ENCODE peak calls at places on chromosomes 13 and 19, in eight cellular contexts. L is NCI-H446 treated with DMSO at 0.1 percent for 48 hours; R is activated naive CD8-positive, alpha-beta T cell treated with anti-CD3 and anti-CD28 coated beads, Interleukin-2, amount 50 U/mL, for 24 hours; K is activated CD4-positive, alpha-beta T cell treated with anti-CD3 and anti-CD28 coated beads for 24 hours; E is activated CD8-positive, alpha-beta T cell treated with anti-CD3 and anti-CD28 coated beads, Interleukin-2, amount 10 ng/mL, durations not matched to agents 7 days and 5 days; J is mucosa of gallbladder; D is activated B cell treated with CpG ODN at 0.5 μM for 24 hours; B is stimulated activated CD4-positive, alpha-beta T cell treated with anti-CD3 and anti-CD28 coated beads, TNF-alpha, amount 100 ng/mL, for 1 hour. V is an unnamed sample.

GRCh38 chr19:47186337-47187022 is 44.5 kb downstream of the BBC3 start:
- DNase-seq in D (peak; percentile 25), R (peak; percentile 78), E (peak; percentile 82), K (peak; percentile 78), J (no peak), B (peak; percentile 58), L (no peak), V (peak; percentile 90)

GRCh38 chr13:97182065-97182890 is 39.9 kb upstream of the MBNL2 start:
- DNase-seq in B (no peak), J (no peak), K (no peak), R (no peak), L (no peak), E (no peak), D (no peak), V (no peak)

GRCh38 chr13:102854675-102855074 is 8.8 kb downstream of the ERCC5 start:
- DNase-seq in B (no peak), K (no peak), J (no peak), D (no peak), R (no peak), L (no peak), E (no peak), V (no peak)

GRCh38 chr19:2475018-2475701 is 767 bp upstream of the GADD45B start:
- DNase-seq in D (peak; percentile 72), K (peak; percentile 45), R (peak; percentile 76), L (no peak), E (peak; percentile 70), B (no peak), J (peak; percentile 52), V (peak; percentile 81)

GRCh38 chr13:97369269-97369893 is 64.6 kb upstream of the RAP2A start:
- DNase-seq in E (no peak), R (no peak), B (no peak), J (no peak), K (no peak), D (no peak), L (no peak), V (peak; percentile 46)

GRCh38 chr19:14544977-14545715 is 15.8 kb downstream of the TECR start:
- DNase-seq in D (no peak), L (peak; percentile 64), E (no peak), B (no peak), J (no peak), K (no peak), R (no peak), V (no peak)

GRCh38 chr13:100540621-100541020 is 48.0 kb downstream of the GGACT start:
- DNase-seq in D (no peak), E (no peak), J (peak; percentile 31), L (no peak), B (no peak), R (no peak), K (no peak), V (no peak)

GRCh38 chr19:47227347-47228167 is 3.4 kb downstream of the BBC3 start:
- DNase-seq in J (peak; percentile 80), D (peak; percentile 51), E (peak; percentile 74), B (no peak), R (peak; percentile 72), L (no peak), K (no peak), V (peak; percentile 89)

GRCh38 chr19:17576758-17577532 is 21.5 kb downstream of the COLGALT1 start:
- DNase-seq in J (peak; percentile 38), R (no peak), K (no peak), D (no peak), L (no peak), B (no peak), E (peak; percentile 35), V (peak; percentile 34)

GRCh38 chr13:113468461-113469147 is 15.3 kb upstream of the ADPRHL1 start:
- DNase-seq in D (no peak), E (no peak), B (no peak), K (no peak), J (no peak), L (no peak), R (no peak), V (no peak)

GRCh38 chr13:113275387-113275786 is 21.7 kb upstream of the LAMP1 start:
- DNase-seq in R (peak; percentile 29), K (no peak), B (no peak), J (peak; percentile 49), D (no peak), L (no peak), E (peak; percentile 41), V (peak; percentile 29)

GRCh38 chr13:112450567-112451240 is 74.5 kb downstream of the SPACA7 start:
- DNase-seq in L (no peak), E (peak; percentile 1), R (no peak), D (no peak), K (no peak), B (no peak), J (no peak), V (no peak)

GRCh38 chr19:7865262-7865911 is 8.8 kb downstream of the PRR36 start:
- DNase-seq in R (no peak), J (no peak), E (no peak), B (no peak), D (no peak), L (no peak), K (no peak), V (no peak)

GRCh38 chr19:41597600-41598041 is 21.7 kb downstream of the CEACAM21 start:
- DNase-seq in B (peak; percentile 49), R (peak; percentile 74), D (peak; percentile 25), L (peak; percentile 55), J (peak; percentile 74), K (peak; percentile 71), E (peak; percentile 84), V (peak; percentile 86)

GRCh38 chr13:42322806-42323205 is 50.9 kb downstream of the AKAP11 start:
- DNase-seq in D (no peak), K (no peak), J (no peak), R (no peak), E (no peak), B (no peak), L (no peak), V (no peak)

GRCh38 chr13:71871844-71872243 is 4.8 kb upstream of the DACH1 start:
- DNase-seq in E (no peak), B (no peak), L (no peak), J (no peak), D (no peak), R (no peak), K (no peak), V (no peak)

GRCh38 chr19:51607920-51608562 is 22.2 kb downstream of the SIGLEC5 start:
- DNase-seq in R (peak; percentile 81), D (peak; percentile 54), L (no peak), K (peak; percentile 36), B (peak; percentile 16), J (peak; percentile 83), E (peak; percentile 81), V (peak; percentile 60)

GRCh38 chr19:39264306-39265290 is 3.6 kb upstream of the IFNL2 start:
- DNase-seq in B (no peak), D (no peak), K (no peak), E (no peak), R (no peak), J (no peak), L (no peak), V (no peak)

GRCh38 chr13:109743706-109744453 is 42.5 kb downstream of the IRS2 start:
- DNase-seq in E (peak; percentile 55), D (no peak), K (no peak), L (no peak), R (no peak), J (no peak), B (no peak), V (no peak)

GRCh38 chr19:58398545-58398944 is 3.1 kb downstream of the RNF225 start:
- DNase-seq in L (no peak), K (no peak), E (no peak), R (no peak), J (no peak), D (no peak), B (no peak), V (no peak)

GRCh38 chr13:71808708-71809107 is 58.3 kb downstream of the DACH1 start:
- DNase-seq in R (no peak), L (no peak), K (no peak), B (no peak), D (no peak), J (no peak), E (no peak), V (no peak)

GRCh38 chr13:20160346-20161274 is at the start of gene GJA3:
- DNase-seq in D (peak; percentile 54), B (peak; percentile 22), R (peak; percentile 57), E (peak; percentile 65), L (no peak), K (peak; percentile 36), J (no peak), V (peak; percentile 75)

GRCh38 chr19:55526216-55527196 is 10.4 kb downstream of the SBK2 start:
- DNase-seq in D (no peak), B (no peak), K (no peak), R (no peak), L (peak; percentile 20), J (peak; percentile 86), E (no peak), V (peak; percentile 10)

GRCh38 chr13:37118002-37118401 is 12.5 kb upstream of the CSNK1A1L start:
- DNase-seq in J (no peak), L (peak; percentile 65), D (no peak), E (no peak), R (no peak), B (no peak), K (no peak), V (no peak)

GRCh38 chr19:6030214-6030507 is 52.2 kb upstream of the RANBP3 start:
- DNase-seq in D (no peak), E (no peak), L (no peak), B (no peak), K (no peak), J (no peak), R (no peak), V (no peak)

GRCh38 chr13:62094937-62095336 is 679.3 kb upstream of the PCDH20 start:
- DNase-seq in D (no peak), L (no peak), E (no peak), R (no peak), J (no peak), K (no peak), B (no peak), V (no peak)

GRCh38 chr13:46684287-46685001 is 112.5 kb downstream of the ESD start:
- DNase-seq in D (no peak), J (no peak), B (no peak), R (no peak), K (no peak), E (no peak), L (no peak), V (no peak)

GRCh38 chr13:45219938-45220375 is 19.1 kb upstream of the KCTD4 start:
- DNase-seq in J (peak; percentile 21), B (no peak), D (no peak), R (no peak), K (no peak), L (no peak), E (no peak), V (no peak)

GRCh38 chr13:62061751-62062150 is 646.1 kb upstream of the PCDH20 start:
- DNase-seq in D (no peak), K (no peak), B (no peak), J (no peak), R (no peak), L (no peak), E (no peak), V (no peak)

GRCh38 chr13:28650284-28650683 is 8.6 kb upstream of the POMP start:
- DNase-seq in D (no peak), K (no peak), L (no peak), B (no peak), R (no peak), E (no peak), J (no peak), V (no peak)

GRCh38 chr13:66805657-66806056 is 424.5 kb downstream of the PCDH9 start:
- DNase-seq in R (no peak), L (peak; percentile 14), B (no peak), K (no peak), E (no peak), D (no peak), J (no peak), V (no peak)

GRCh38 chr19:16266586-16266942 is 58.1 kb upstream of the KLF2 start:
- DNase-seq in D (no peak), B (peak; percentile 5), J (no peak), E (peak; percentile 89), R (peak; percentile 54), L (no peak), K (no peak), V (no peak)

GRCh38 chr19:33759356-33759755 is 37.3 kb upstream of the KCTD15 start:
- DNase-seq in L (no peak), E (no peak), K (no peak), J (no peak), B (no peak), D (no peak), R (no peak), V (no peak)

GRCh38 chr19:1767464-1767933 is 14.2 kb downstream of the ONECUT3 start:
- DNase-seq in E (peak; percentile 63), J (peak; percentile 38), R (peak; percentile 76), D (peak; percentile 74), L (no peak), K (peak; percentile 52), B (peak; percentile 35), V (peak; percentile 93)

V was measured in GM20000.